ENCODE peak calls at places on chromosomes 11 and 22, in four cellular contexts. One of them, this sample, is unnamed. For H3K4me1, the result is how much of the 10 kb centered on the place peaks cover.

GRCh38 chr22:46110215-46110614 is 40.1 kb upstream of the PPARA start:
- DNase-seq in GM23338: no peak
- DNase-seq in H1: no peak
- DNase-seq in spleen: no peak
- DNase-seq in this sample: no peak

GRCh38 chr11:34466802-34467488 is 28.2 kb downstream of the CAT start:
- DNase-seq in GM23338: no peak
- DNase-seq in H1: no peak
- DNase-seq in spleen: no peak
- DNase-seq in this sample: no peak

GRCh38 chr11:86869966-86870570 is 69.7 kb downstream of the PRSS23 start:
- DNase-seq in GM23338: peak
- DNase-seq in H1: peak
- DNase-seq in spleen: no peak
- DNase-seq in this sample: no peak

GRCh38 chr22:46593211-46593676 is 26.9 kb upstream of the GRAMD4 start:
- DNase-seq in GM23338: no peak
- DNase-seq in H1: no peak
- DNase-seq in spleen: peak
- DNase-seq in this sample: peak

GRCh38 chr22:44329179-44329796 is 16.5 kb upstream of the SHISAL1 start:
- DNase-seq in GM23338: no peak
- DNase-seq in H1: no peak
- DNase-seq in spleen: no peak
- DNase-seq in this sample: peak

GRCh38 chr11:79304599-79305212 is 136.1 kb downstream of the TENM4 start:
- DNase-seq in GM23338: no peak
- DNase-seq in H1: no peak
- DNase-seq in spleen: no peak
- DNase-seq in this sample: no peak

GRCh38 chr22:44659140-44659539 is 42.9 kb upstream of the PRR5 start:
- DNase-seq in GM23338: no peak
- DNase-seq in H1: no peak
- DNase-seq in spleen: no peak
- DNase-seq in this sample: no peak

GRCh38 chr22:22099833-22100812 is 117.5 kb upstream of the TOP3B start:
- DNase-seq in GM23338: peak
- DNase-seq in H1: no peak
- DNase-seq in spleen: no peak
- DNase-seq in this sample: no peak

GRCh38 chr11:64419818-64420485 is 61.0 kb downstream of the RPS6KA4 start:
- DNase-seq in GM23338: no peak
- DNase-seq in H1: no peak
- DNase-seq in spleen: no peak
- DNase-seq in this sample: no peak

GRCh38 chr11:96168623-96169022 is 174.4 kb downstream of the MAML2 start:
- DNase-seq in GM23338: no peak
- DNase-seq in H1: no peak
- DNase-seq in spleen: no peak
- DNase-seq in this sample: peak

GRCh38 chr22:37659897-37660708 is 1.6 kb downstream of the PDXP start:
- DNase-seq in GM23338: no peak
- DNase-seq in H1: no peak
- DNase-seq in spleen: no peak
- DNase-seq in this sample: no peak

GRCh38 chr11:2538951-2539735 is 94.3 kb downstream of the KCNQ1 start:
- DNase-seq in GM23338: no peak
- DNase-seq in H1: no peak
- DNase-seq in spleen: peak
- DNase-seq in this sample: no peak

GRCh38 chr11:64854534-64855502 is 10.4 kb upstream of the CDC42BPG start:
- DNase-seq in GM23338: no peak
- DNase-seq in H1: no peak
- DNase-seq in spleen: peak
- DNase-seq in this sample: no peak

GRCh38 chr11:9568854-9569587 is 4.4 kb upstream of the WEE1 start:
- DNase-seq in GM23338: peak
- DNase-seq in H1: no peak
- DNase-seq in spleen: no peak
- DNase-seq in this sample: peak

GRCh38 chr22:49797706-49798105 is 30.0 kb downstream of the BRD1 start:
- DNase-seq in GM23338: no peak
- DNase-seq in H1: no peak
- DNase-seq in spleen: no peak
- DNase-seq in this sample: no peak

GRCh38 chr11:35011389-35011788 is 95.0 kb downstream of the PDHX start:
- DNase-seq in GM23338: no peak
- DNase-seq in H1: no peak
- DNase-seq in spleen: no peak
- DNase-seq in this sample: no peak

DNA sequence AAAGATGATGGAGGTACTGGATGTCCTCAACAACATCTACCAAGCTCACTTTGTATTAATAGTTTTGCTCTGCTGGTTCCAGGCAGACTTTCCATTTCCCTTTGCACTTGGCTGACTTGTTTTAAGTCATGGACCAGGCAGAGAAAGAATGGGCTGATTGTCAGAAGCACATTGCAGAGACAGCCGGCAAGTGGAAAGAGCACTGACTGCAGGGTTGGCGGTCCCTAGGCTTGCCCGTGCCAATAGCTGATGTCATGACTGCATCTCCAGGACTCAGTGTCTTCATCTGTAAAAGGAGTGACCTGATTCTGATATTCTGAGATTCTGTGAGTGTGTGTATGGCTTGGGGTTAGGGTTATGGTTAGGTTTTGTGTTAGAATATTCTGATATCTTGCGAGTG is 20.9 kb upstream of the NNMT start:
- DNase-seq in GM23338: no peak
- DNase-seq in H1: no peak
- DNase-seq in spleen: no peak
- DNase-seq in this sample: no peak
- TF ChIP-seq POLR2AphosphoS5 in GM23338: no peak
- TF ChIP-seq POLR2AphosphoS5 in H1: no peak
- TF ChIP-seq POLR2AphosphoS5 in spleen: no peak
- TF ChIP-seq POLR2AphosphoS5 in this sample: no peak

GRCh38 chr11:128727320-128727719 is 33.4 kb downstream of the FLI1 start:
- DNase-seq in GM23338: no peak
- DNase-seq in H1: no peak
- DNase-seq in spleen: no peak
- DNase-seq in this sample: no peak

GRCh38 chr11:128727811-128728431 is 34.0 kb downstream of the FLI1 start:
- DNase-seq in GM23338: no peak
- DNase-seq in H1: no peak
- DNase-seq in spleen: peak
- DNase-seq in this sample: no peak

GRCh38 chr11:128726464-128727139 is 32.7 kb downstream of the FLI1 start:
- DNase-seq in GM23338: no peak
- DNase-seq in H1: no peak
- DNase-seq in spleen: peak
- DNase-seq in this sample: no peak

GRCh38 chr11:128731041-128731663 is 37.3 kb downstream of the FLI1 start:
- DNase-seq in GM23338: no peak
- DNase-seq in H1: no peak
- DNase-seq in spleen: no peak
- DNase-seq in this sample: no peak

DNA sequence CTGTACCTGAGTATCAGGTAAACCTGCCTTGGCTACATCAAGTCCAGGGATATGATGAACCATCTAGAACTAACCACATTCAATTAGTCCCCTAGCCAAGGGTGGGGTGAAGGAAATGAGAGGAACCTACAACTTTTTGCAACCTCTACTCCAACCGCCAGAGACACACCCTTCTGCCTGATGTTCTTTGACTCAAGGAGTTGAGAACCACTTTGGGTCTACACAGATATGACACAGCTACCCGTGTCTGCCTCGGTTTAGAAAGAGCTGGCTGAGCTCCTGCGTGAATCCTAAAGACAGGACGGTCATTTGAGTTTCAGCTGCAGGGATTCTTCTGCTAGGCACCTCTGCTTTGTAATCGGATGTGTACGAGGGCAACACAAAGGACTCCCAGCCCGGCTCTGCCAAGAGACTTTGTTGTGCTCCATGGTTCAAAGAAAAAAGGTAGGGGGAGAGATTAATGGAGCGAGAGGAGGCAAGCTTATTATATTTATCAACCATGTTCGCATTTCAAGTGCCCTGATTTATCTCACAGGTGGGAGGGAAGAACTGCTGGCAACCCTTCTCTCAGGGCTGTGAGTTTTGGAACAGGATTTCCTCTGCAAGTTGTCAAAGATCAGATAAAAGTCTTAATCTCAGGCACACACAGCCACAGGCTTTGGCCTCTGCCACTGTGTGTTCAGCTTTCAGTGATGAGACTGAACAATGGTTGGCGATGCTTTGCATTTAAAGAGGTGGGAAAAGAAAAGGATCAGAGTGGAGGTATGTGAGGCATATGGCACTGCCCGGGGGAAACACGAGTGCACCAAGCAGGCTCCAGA is 35.1 kb downstream of the FLI1 start:
- DNase-seq in GM23338: no peak
- DNase-seq in H1: no peak
- DNase-seq in spleen: no peak
- DNase-seq in this sample: no peak
- H3K4me1 ChIP-seq in GM23338: under half
- H3K4me1 ChIP-seq in H1: under half
- H3K4me1 ChIP-seq in spleen: half or more
- H3K4me1 ChIP-seq in this sample: half or more

GRCh38 chr11:57073121-57073520 is 84.4 kb downstream of the OR5AK2 start:
- DNase-seq in GM23338: no peak
- DNase-seq in H1: no peak
- DNase-seq in spleen: no peak
- DNase-seq in this sample: no peak
- H3K27ac ChIP-seq in GM23338: no peak
- H3K27ac ChIP-seq in H1: no peak
- H3K27ac ChIP-seq in spleen: no peak
- H3K27ac ChIP-seq in this sample: no peak

GRCh38 chr11:119366690-119367620 is 14.5 kb downstream of the USP2 start:
- DNase-seq in GM23338: no peak
- DNase-seq in H1: no peak
- DNase-seq in spleen: peak
- DNase-seq in this sample: no peak
- TF ChIP-seq POLR2AphosphoS5 in GM23338: no peak
- TF ChIP-seq POLR2AphosphoS5 in H1: no peak
- TF ChIP-seq POLR2AphosphoS5 in spleen: no peak
- TF ChIP-seq POLR2AphosphoS5 in this sample: no peak

This sample was measured in upper lobe of left lung.